ENCODE peak calls at places on chromosomes 4 and X, in four cellular contexts. X is lung, L is Calu3, Z is transverse colon. U is an unnamed sample.

GRCh38 chrX:144896323-144896722 is 351.0 kb upstream of the SPANXN1 start:
- DNase-seq in X (no peak), L (no peak), Z (no peak), U (no peak)

GRCh38 chr4:176745902-176746301 is 46.8 kb downstream of the VEGFC start:
- DNase-seq in X (no peak), L (no peak), Z (no peak), U (no peak)

GRCh38 chrX:149903889-149904748 is 23.1 kb downstream of the MAGEA8 start:
- DNase-seq in X (no peak), L (no peak), Z (no peak), U (no peak)

GRCh38 chr4:70927502-70928139 is 25.5 kb downstream of the MOB1B start:
- DNase-seq in X (no peak), L (no peak), Z (no peak), U (no peak)

GRCh38 chr4:130172156-130172555 is 1076.2 kb downstream of the C4orf33 start:
- DNase-seq in X (no peak), L (no peak), Z (no peak), U (peak)

GRCh38 chr4:8504279-8505007 is 63.9 kb downstream of the TRMT44 start:
- DNase-seq in X (no peak), L (peak), Z (peak), U (no peak)

GRCh38 chrX:40778861-40779575 is 43.7 kb upstream of the MED14 start:
- DNase-seq in X (no peak), L (no peak), Z (no peak), U (no peak)

GRCh38 chrX:54043696-54044125 is 562 bp downstream of the PHF8 start:
- DNase-seq in X (peak), L (peak), Z (peak), U (no peak)

GRCh38 chr4:105895609-105896460 is 564 bp downstream of the NPNT start:
- DNase-seq in X (peak), L (peak), Z (peak), U (no peak)

GRCh38 chrX:43655151-43655676 is 885 bp upstream of the MAOA start:
- DNase-seq in X (peak), L (peak), Z (peak), U (no peak)

GRCh38 chr4:2745981-2746806 is 9.9 kb downstream of the TNIP2 start:
- DNase-seq in X (no peak), L (peak), Z (peak), U (peak)

GRCh38 chrX:10756365-10756915 is 136.1 kb upstream of the MID1 start:
- DNase-seq in X (no peak), L (peak), Z (no peak), U (peak)

GRCh38 chr4:118947095-118947494 is 58.4 kb downstream of the SYNPO2 start:
- DNase-seq in X (no peak), L (no peak), Z (no peak), U (no peak)

GRCh38 chr4:146795721-146796120 is 149.9 kb downstream of the TTC29 start:
- DNase-seq in X (no peak), L (no peak), Z (no peak), U (no peak)

GRCh38 chr4:98794565-98795205 is 134.2 kb downstream of the EIF4E start:
- DNase-seq in X (no peak), L (no peak), Z (no peak), U (peak)

GRCh38 chrX:46758163-46758955 is 559 bp downstream of the SLC9A7 start:
- DNase-seq in X (no peak), L (peak), Z (peak), U (no peak)

GRCh38 chr4:20192754-20193521 is 58.8 kb upstream of the SLIT2 start:
- DNase-seq in X (no peak), L (peak), Z (no peak), U (no peak)

GRCh38 chr4:67861513-67861912 is 22.3 kb downstream of the TMPRSS11D start:
- DNase-seq in X (no peak), L (no peak), Z (no peak), U (no peak)

GRCh38 chrX:154818916-154819770 is 13.9 kb upstream of the MPP1 start:
- DNase-seq in X (no peak), L (no peak), Z (no peak), U (no peak)

GRCh38 chrX:2391869-2392606 is 108.7 kb downstream of the DHRSX start:
- DNase-seq in X (no peak), L (peak), Z (no peak), U (peak)

GRCh38 chr4:126701756-126702155 is 931.0 kb upstream of the INTU start:
- DNase-seq in X (no peak), L (no peak), Z (no peak), U (peak)

GRCh38 chr4:77015390-77015789 is 60.4 kb downstream of the CCNI start:
- DNase-seq in X (no peak), L (no peak), Z (no peak), U (peak)

GRCh38 chr4:44722001-44722400 is 4.4 kb downstream of the GNPDA2 start:
- DNase-seq in X (no peak), L (no peak), Z (no peak), U (no peak)

GRCh38 chr4:168917150-168917779 is 92.8 kb downstream of the CBR4 start:
- DNase-seq in X (no peak), L (no peak), Z (no peak), U (peak)

GRCh38 chr4:38610844-38611550 is 53.0 kb upstream of the KLF3 start:
- DNase-seq in X (no peak), L (no peak), Z (peak), U (no peak)

GRCh38 chr4:170114636-170115035 is 24.9 kb upstream of the AADAT start:
- DNase-seq in X (no peak), L (no peak), Z (no peak), U (no peak)

GRCh38 chr4:109313168-109314133 is 11.0 kb upstream of the COL25A1 start:
- DNase-seq in X (no peak), L (no peak), Z (no peak), U (no peak)

GRCh38 chr4:182291597-182291996 is 48.4 kb downstream of the TENM3 start:
- DNase-seq in X (no peak), L (no peak), Z (no peak), U (no peak)

GRCh38 chrX:150361070-150361776 is 1.9 kb upstream of the MAMLD1 start:
- DNase-seq in X (no peak), L (peak), Z (peak), U (no peak)

GRCh38 chrX:54481751-54482150 is 14.3 kb downstream of the FGD1 start:
- DNase-seq in X (no peak), L (no peak), Z (no peak), U (no peak)

GRCh38 chrX:121160987-121161386 is 113.6 kb downstream of the GLUD2 start:
- DNase-seq in X (no peak), L (no peak), Z (no peak), U (no peak)

GRCh38 chr4:48331577-48332340 is 9.6 kb upstream of the SLAIN2 start:
- DNase-seq in X (no peak), L (no peak), Z (no peak), U (peak)

GRCh38 chrX:69229436-69229835 is 64.2 kb upstream of the PJA1 start:
- DNase-seq in X (no peak), L (no peak), Z (no peak), U (peak)

GRCh38 chrX:138006176-138006575 is 440.2 kb downstream of the ZIC3 start:
- DNase-seq in X (no peak), L (no peak), Z (no peak), U (no peak)

DNA sequence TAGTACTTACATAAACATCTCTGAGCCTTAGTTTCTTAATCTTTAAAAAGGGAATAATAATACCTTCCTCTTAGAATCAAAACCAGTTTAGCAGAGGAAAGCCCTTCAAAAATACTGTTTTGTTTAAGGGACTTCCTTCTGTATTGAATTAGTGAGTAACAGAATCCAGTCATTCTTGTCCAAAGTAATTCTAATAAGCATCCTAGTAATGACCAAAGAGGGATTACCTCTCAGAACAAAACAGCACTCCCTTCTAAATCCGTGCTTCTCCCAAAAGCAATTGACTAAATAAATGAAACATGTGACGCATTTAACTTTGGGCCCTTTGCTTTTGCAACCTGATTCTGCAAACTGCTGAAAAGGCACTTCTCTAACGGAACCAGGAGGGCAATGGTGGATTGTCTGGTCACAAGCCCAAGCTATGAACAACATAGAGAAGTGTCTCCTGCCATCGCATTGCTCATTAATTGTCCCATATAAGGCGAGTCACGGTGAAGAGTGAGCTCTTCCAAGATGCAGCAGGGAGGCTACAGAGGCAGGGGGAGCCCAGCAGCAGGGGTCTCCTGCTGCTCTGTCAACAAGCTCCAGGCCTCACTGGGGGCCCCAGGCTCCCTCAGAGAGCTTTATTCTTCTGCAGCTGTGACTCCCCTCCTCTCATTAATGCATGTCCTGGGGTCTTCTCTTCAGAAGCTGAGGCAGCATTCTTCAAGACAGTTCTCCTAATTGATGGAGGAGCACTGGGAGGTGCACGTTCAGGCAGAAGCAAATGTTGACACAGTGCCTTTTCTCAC is 419.5 kb upstream of the RASGEF1B start:
- DNase-seq in X (no peak), L (no peak), Z (no peak), U (no peak)
- TF ChIP-seq CTCF in X (no peak), L (no peak), Z (no peak), U (no peak)

GRCh38 chrX:77899081-77899828 is at the start of gene COX7B:
- DNase-seq in X (peak), L (peak), Z (peak), U (peak)
- TF ChIP-seq CTCF in X (no peak), L (no peak), Z (peak), U (peak)

GRCh38 chrX:136491832-136492231 is 4.1 kb downstream of the BRS3 start:
- DNase-seq in X (no peak), L (no peak), Z (no peak), U (no peak)
- TF ChIP-seq CTCF in X (no peak), L (no peak), Z (no peak), U (no peak)

GRCh38 chrX:57902633-57903032 is 7.6 kb downstream of the ZXDA start:
- DNase-seq in X (no peak), L (no peak), Z (no peak), U (no peak)
- TF ChIP-seq CTCF in X (no peak), L (no peak), Z (no peak), U (no peak)

GRCh38 chr4:104531390-104531789 is 36.7 kb upstream of the CXXC4 start:
- DNase-seq in X (no peak), L (no peak), Z (no peak), U (no peak)
- TF ChIP-seq CTCF in X (no peak), L (no peak), Z (no peak), U (no peak)

DNA sequence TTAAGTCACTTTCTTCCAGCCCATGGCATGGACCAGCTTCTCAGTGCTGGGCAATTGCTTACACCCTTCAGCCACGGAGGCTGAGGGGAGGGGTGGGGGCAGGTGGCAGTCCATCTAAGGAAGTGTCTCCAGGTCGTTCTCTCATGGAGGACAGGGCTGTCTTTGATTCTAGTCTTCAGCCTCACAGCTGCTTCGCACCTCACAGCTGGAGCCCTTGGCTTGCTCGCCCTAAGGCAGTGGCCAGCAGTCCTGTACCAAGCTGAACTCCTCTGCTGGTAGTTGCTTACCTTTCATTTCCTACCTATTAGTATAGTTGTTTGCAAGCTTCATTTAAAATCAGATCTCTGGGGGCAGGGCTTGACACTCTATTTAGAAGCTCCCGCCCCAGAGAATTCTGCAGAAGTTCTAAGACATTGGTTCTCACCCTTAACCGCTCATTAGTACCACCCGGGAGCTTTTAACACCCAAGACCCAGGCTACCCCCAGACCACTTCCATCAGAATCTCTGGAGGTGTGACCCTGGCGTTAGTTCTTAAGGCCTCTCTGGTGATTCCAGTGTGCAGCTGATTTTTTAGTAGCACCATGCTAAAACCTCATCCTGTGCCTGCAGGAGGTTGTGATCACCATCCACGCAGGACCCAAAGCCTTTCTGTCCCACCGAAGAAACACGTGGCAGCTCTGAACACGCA is 386.8 kb downstream of the UNC5C start:
- DNase-seq in X (no peak), L (no peak), Z (no peak), U (no peak)
- TF ChIP-seq CTCF in X (no peak), L (no peak), Z (no peak), U (no peak)